ENCODE peak calls at places on chromosomes 4 and X, in six cellular contexts. D, E, S, G, P and L are unnamed samples.

GRCh38 chrX:69618803-69619202 is 2.9 kb downstream of the EDA start:
- DNase-seq in P (no peak), S (no peak), G (peak), D (peak), E (no peak), L (no peak)

GRCh38 chrX:21384178-21384577 is 10.0 kb downstream of the CNKSR2 start:
- DNase-seq in D (no peak), E (no peak), G (no peak), P (no peak), S (no peak), L (no peak)

GRCh38 chr4:10013722-10014121 is 7.6 kb downstream of the SLC2A9 start:
- DNase-seq in P (peak), G (peak), E (peak), D (peak), S (no peak), L (peak)

GRCh38 chr4:180618396-180618795 is 1624.8 kb upstream of the TENM3 start:
- DNase-seq in S (no peak), D (no peak), E (peak), G (no peak), P (no peak), L (no peak)

GRCh38 chr4:152014280-152014679 is 253.5 kb upstream of the GATB start:
- DNase-seq in P (peak), G (no peak), E (no peak), S (no peak), D (no peak), L (no peak)

GRCh38 chrX:109855501-109855900 is 122.4 kb upstream of the ACSL4 start:
- DNase-seq in P (no peak), E (no peak), D (no peak), G (no peak), S (no peak), L (no peak)

GRCh38 chr4:74006009-74006476 is 7.6 kb upstream of the CXCL5 start:
- DNase-seq in G (no peak), D (no peak), P (no peak), S (no peak), E (peak), L (no peak)

GRCh38 chr4:52853351-52853750 is 8.8 kb upstream of the RASL11B start:
- DNase-seq in E (peak), S (no peak), G (no peak), P (no peak), D (peak), L (no peak)

GRCh38 chrX:23578079-23578478 is 89.2 kb upstream of the PRDX4 start:
- DNase-seq in S (no peak), G (no peak), P (no peak), E (peak), D (no peak), L (no peak)

GRCh38 chrX:38804481-38805293 is 3.4 kb downstream of the MID1IP1 start:
- DNase-seq in G (peak), S (peak), D (peak), E (peak), P (peak), L (peak)

GRCh38 chr4:168877779-168878491 is 132.1 kb downstream of the CBR4 start:
- DNase-seq in P (peak), D (no peak), E (peak), S (peak), G (peak), L (peak)

GRCh38 chr4:55865228-55865806 is 11.9 kb downstream of the EXOC1 start:
- DNase-seq in S (no peak), E (peak), D (no peak), P (no peak), G (no peak), L (no peak)

GRCh38 chrX:112865464-112866025 is 24.9 kb upstream of the AMOT start:
- DNase-seq in D (no peak), G (peak), S (no peak), E (no peak), P (no peak), L (no peak)

GRCh38 chr4:165016971-165017370 is 14.8 kb upstream of the TRIM60 start:
- DNase-seq in E (no peak), D (no peak), S (no peak), P (no peak), G (no peak), L (peak)
- TF ChIP-seq CTCF in E (peak), D (peak), S (peak), P (no peak), G (no peak), L (no peak)

GRCh38 chrX:46543441-46543840 is 1.8 kb downstream of the ZNF674 start:
- DNase-seq in P (no peak), G (no peak), E (no peak), S (no peak), D (no peak), L (no peak)

GRCh38 chrX:46547857-46548256 is 2.6 kb upstream of the ZNF674 start:
- DNase-seq in S (no peak), G (no peak), E (peak), P (no peak), D (no peak), L (no peak)

GRCh38 chrX:46549914-46550313 is 4.7 kb upstream of the ZNF674 start:
- DNase-seq in S (no peak), P (no peak), D (no peak), G (no peak), E (no peak), L (no peak)

GRCh38 chrX:46545111-46546005 is at the start of gene ZNF674:
- DNase-seq in D (peak), S (peak), G (peak), E (peak), P (peak), L (peak)
- TF ChIP-seq CTCF in D (peak), S (peak), G (peak), E (peak), P (peak), L (no peak)

DNA sequence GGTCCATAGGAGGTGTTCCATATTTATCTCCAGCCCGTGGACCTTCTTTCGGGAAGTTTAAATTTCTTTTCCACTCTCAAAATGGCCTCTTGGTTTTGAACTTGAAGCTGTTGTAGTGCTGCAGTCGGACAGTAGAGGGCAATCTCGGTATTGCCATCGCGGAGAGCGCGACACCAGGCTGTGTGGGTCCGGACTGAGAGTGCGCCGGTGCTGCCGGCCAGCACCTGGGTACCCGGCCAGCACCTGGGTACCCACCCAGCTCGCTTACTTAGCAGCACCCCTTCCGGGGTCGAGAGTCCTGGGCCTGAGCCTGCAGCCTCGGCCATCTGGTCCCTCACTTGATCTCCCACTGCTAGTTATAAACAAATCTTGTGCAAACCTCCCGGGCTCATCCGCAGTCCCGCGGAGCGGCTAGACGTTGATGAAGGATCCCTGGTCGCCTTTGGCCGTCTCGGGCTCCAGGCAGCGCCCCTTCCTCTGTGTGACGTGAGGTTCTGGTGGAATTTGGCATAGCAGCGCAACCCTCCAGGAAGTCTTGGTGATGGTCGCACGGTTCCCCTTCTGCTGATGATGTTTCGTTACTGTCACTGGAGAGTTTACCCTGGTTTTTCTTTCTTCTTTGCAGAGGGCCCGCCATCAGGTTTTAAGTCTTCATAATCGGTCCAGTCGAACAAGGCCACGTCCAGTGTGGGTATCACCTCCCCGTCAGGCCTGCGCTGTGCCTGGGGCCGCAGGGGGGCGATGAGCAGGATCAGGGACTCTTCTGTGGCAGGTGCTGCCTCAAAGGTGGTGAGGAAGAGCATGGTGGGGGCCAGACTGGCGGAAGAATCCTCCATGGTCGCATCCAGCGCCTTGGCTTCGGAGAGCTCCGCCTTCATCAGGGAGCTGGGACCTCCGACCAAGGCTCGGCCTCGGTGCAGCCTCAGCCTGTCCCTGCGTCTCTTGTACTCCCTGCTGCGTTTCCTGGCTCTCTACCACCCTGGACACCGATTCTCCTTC is 17.8 kb downstream of the FAM9A start:
- DNase-seq in E (no peak), P (peak), S (no peak), D (no peak), G (no peak), L (peak)
- TF ChIP-seq CTCF in E (peak), P (peak), S (peak), D (peak), G (peak), L (no peak)

GRCh38 chrX:118761950-118762725 is 34.7 kb downstream of the IL13RA1 start:
- DNase-seq in G (no peak), E (no peak), D (no peak), P (no peak), S (no peak), L (no peak)
- TF ChIP-seq CTCF in G (no peak), E (peak), D (no peak), P (no peak), S (no peak), L (no peak)

GRCh38 chr4:111475001-111475400 is 670.3 kb upstream of the FAM241A start:
- DNase-seq in D (peak), G (no peak), E (peak), P (no peak), S (peak), L (peak)
- TF ChIP-seq CTCF in D (peak), G (peak), E (peak), P (no peak), S (peak), L (peak)

GRCh38 chr4:13543091-13543581 is 1.2 kb downstream of the NKX3-2 start:
- DNase-seq in G (no peak), P (peak), S (no peak), D (no peak), E (no peak), L (no peak)
- TF ChIP-seq CTCF in G (no peak), P (no peak), S (no peak), D (no peak), E (no peak), L (no peak)